ENCODE peak calls at places on chromosomes 3 and 15, in six cellular contexts. I, F, U, A, V and G are unnamed samples. For H3K27me3, the result is how much of the 10 kb centered on the place peaks cover.

GRCh38 chr15:49692514-49693090 is 71.8 kb downstream of the DTWD1 start:
- DNase-seq in I (no peak), F (no peak), U (no peak), A (no peak), V (no peak), G (no peak)

GRCh38 chr15:101063891-101064794 is 145.0 kb downstream of the LRRK1 start:
- DNase-seq in I (peak), F (peak), U (peak), A (peak), V (peak), G (peak)

GRCh38 chr15:25900901-25901300 is 37.8 kb upstream of the ATP10A start:
- DNase-seq in I (no peak), F (no peak), U (no peak), A (no peak), V (no peak), G (no peak)

GRCh38 chr15:66323312-66323928 is 30.1 kb downstream of the DIS3L start:
- DNase-seq in I (peak), F (no peak), U (no peak), A (no peak), V (no peak), G (no peak)

GRCh38 chr3:128395500-128396125 is 71.1 kb downstream of the DNAJB8 start:
- DNase-seq in I (no peak), F (no peak), U (no peak), A (peak), V (no peak), G (no peak)

GRCh38 chr3:154559623-154560022 is 129.6 kb upstream of the GPR149 start:
- DNase-seq in I (no peak), F (no peak), U (no peak), A (no peak), V (no peak), G (no peak)

GRCh38 chr15:52040167-52040900 is 21.3 kb downstream of the MAPK6 start:
- DNase-seq in I (no peak), F (no peak), U (no peak), A (peak), V (no peak), G (peak)

GRCh38 chr3:12155833-12156232 is 2.9 kb downstream of the TIMP4 start:
- DNase-seq in I (no peak), F (no peak), U (no peak), A (no peak), V (peak), G (no peak)

GRCh38 chr3:47705391-47705790 is 76.3 kb downstream of the SMARCC1 start:
- DNase-seq in I (no peak), F (no peak), U (no peak), A (no peak), V (no peak), G (no peak)

GRCh38 chr3:118932822-118933558 is 101.7 kb downstream of the IGSF11 start:
- DNase-seq in I (peak), F (no peak), U (no peak), A (no peak), V (no peak), G (peak)

GRCh38 chr15:58952751-58953150 is 19.3 kb upstream of the SLTM start:
- DNase-seq in I (no peak), F (no peak), U (no peak), A (no peak), V (no peak), G (no peak)

GRCh38 chr3:32852146-32852545 is 34.3 kb downstream of the TRIM71 start:
- DNase-seq in I (no peak), F (no peak), U (no peak), A (no peak), V (no peak), G (no peak)

GRCh38 chr15:74218172-74218885 is 15.7 kb upstream of the STRA6 start:
- DNase-seq in I (no peak), F (no peak), U (no peak), A (no peak), V (no peak), G (no peak)

GRCh38 chr3:14989943-14990753 is 42.8 kb downstream of the NR2C2 start:
- DNase-seq in I (no peak), F (no peak), U (no peak), A (peak), V (peak), G (no peak)

GRCh38 chr3:179734497-179735281 is 81.8 kb downstream of the USP13 start:
- DNase-seq in I (no peak), F (no peak), U (no peak), A (no peak), V (peak), G (no peak)

DNA sequence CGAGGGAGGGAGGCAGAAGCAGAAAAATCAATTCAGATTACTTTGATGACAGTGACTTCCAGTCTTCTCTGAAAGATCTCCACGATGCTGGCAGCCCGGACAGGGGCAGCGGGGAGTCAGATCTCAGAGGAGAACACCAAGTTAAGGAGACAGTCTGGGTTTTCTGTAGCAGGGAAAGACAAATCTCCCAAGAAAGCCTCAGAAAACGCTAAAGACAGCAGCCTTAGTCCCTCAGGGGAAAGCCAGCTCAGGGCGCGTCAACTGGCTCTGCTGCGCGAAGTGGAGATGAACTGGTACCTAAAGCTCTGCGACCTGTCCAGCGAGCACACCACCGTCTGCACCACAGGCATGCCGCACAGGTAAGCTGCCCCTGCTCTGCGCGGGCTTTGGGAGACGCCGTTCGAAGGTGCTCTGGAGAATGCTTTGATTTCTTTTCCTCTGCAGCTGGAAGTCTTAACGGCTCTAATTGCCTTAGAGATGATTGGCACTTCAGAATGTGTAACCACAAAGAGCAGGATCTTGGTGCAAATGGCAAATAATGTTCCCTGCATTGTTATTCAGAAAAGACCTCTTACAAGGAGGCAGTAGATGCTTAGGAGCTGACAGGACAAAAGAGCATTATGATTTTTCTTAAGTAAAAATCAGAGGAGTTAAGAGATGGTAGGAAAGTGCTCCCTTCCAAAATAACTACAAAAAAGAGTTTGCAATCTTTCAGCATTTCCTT is at the start of gene KCNAB1:
- DNase-seq in I (no peak), F (no peak), U (no peak), A (no peak), V (no peak), G (no peak)
- TF ChIP-seq EP300 in I (no peak), F (no peak), U (no peak), A (no peak), V (no peak), G (no peak)

DNA sequence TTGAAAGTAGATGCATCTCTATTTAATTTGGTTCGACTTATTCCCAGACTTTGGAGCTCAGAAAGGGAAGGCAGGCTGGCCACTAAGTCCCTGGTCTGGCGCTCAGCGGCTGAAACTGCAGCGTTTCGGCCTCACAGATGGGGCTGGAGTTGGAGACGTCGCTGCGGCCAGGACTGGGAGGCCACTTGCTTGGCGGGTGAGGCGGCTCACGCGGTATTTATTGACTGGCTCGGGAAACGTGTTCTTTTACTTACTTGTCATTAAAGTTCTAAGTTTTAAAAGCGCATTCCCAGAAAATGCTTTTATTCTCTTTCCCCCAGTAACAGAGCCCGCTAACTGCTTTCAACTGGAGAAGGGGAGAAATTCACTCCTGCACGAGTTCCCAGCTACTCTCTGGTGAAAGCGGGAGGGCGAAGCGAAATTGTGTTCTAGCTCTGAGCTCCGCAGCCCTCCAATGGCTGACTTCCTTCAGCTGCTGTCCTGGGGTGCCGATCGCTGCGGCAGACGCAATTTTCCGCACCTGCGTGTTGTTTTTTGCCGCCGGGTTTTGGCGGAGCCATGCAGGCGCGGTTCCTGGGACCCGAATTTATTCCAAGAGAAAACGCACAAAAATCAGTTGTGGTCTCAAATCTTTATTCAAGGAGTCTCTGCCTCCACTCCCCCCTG is 13.9 kb downstream of the ZIC1 start:
- DNase-seq in I (no peak), F (no peak), U (no peak), A (no peak), V (no peak), G (no peak)
- H3K27me3 ChIP-seq in I (half or more), F (half or more), U (half or more), A (under half), V (half or more), G (under half)

DNA sequence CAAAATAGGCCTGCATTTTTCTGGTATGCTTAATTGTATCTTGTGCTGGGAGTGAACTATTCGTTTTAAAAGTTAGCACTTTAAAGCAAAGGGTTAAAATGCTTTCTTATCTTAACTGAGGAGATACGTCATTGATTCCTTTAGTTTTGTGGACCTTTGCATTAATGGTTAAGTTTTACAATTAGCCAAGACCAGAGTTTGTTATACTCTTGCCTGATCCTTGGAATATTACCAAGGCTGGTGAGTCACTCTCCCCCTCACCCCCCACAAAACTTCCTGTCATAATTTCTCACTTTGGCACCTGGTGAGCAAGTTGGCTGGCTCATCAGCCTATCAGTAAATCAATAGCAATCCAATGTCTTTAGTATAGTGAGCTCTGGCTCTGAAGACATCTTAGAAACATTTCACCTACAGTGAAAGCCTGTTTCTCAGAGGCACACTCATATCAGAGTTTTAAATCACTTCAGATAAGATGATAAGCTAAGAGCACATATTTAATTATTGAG is 26.7 kb downstream of the SLC2A2 start:
- DNase-seq in I (no peak), F (peak), U (no peak), A (no peak), V (peak), G (no peak)
- TF ChIP-seq EP300 in I (no peak), F (no peak), U (no peak), A (no peak), V (peak), G (no peak)

DNA sequence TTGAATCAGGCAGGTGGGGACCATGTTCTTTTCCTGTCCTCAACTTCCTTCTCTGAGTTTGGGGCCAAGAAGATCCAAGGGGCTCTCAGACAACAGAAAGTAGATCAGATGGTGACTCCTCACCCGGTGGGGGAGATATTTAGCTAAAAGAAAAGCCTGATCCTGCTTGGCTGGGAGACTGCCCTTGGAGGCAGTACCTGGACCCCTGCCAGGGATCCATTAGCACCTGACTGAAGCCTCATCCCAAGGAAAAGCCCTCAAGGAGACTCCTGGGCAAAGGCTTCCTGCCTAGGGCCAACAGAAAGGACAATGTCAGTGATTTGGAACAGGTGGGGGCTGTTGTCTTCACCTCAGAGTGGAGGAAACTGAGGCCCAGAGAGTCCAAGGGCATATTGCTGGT is 33.5 kb upstream of the HHATL start:
- DNase-seq in I (no peak), F (no peak), U (no peak), A (no peak), V (no peak), G (no peak)
- H3K27me3 ChIP-seq in I (under half), F (under half), U (under half), A (under half), V (under half), G (under half)

DNA sequence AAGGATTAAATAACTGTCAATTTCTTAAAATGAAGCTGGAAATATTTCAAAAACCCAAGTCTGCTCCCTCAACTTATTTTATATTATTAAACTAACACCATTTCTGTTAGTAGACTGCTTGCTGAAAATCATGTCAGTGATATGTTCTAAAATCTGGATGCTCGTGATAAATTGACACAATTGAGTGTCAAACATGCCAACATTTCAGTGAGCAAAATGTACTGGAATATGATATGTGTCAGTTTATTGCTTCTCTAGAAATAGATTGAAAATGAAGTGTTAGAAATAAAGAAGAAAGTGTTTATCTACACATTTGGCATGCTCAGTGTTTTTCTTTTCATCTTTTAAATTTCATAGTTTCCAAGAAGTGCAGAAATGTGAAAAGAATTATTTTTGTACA is 624.6 kb downstream of the SI start:
- DNase-seq in I (no peak), F (no peak), U (no peak), A (no peak), V (no peak), G (no peak)
- TF ChIP-seq EP300 in I (no peak), F (no peak), U (no peak), A (no peak), V (no peak), G (no peak)

GRCh38 chr15:68969298-68969697 is 39.0 kb downstream of the SPESP1 start:
- DNase-seq in I (no peak), F (no peak), U (no peak), A (no peak), V (no peak), G (no peak)

GRCh38 chr15:68972201-68973065 is 42.1 kb upstream of the NOX5 start:
- DNase-seq in I (no peak), F (no peak), U (no peak), A (no peak), V (no peak), G (no peak)

GRCh38 chr15:68962464-68962863 is 32.1 kb downstream of the SPESP1 start:
- DNase-seq in I (no peak), F (no peak), U (no peak), A (no peak), V (no peak), G (no peak)

GRCh38 chr15:68966996-68967395 is 36.7 kb downstream of the SPESP1 start:
- DNase-seq in I (no peak), F (no peak), U (no peak), A (no peak), V (no peak), G (no peak)

DNA sequence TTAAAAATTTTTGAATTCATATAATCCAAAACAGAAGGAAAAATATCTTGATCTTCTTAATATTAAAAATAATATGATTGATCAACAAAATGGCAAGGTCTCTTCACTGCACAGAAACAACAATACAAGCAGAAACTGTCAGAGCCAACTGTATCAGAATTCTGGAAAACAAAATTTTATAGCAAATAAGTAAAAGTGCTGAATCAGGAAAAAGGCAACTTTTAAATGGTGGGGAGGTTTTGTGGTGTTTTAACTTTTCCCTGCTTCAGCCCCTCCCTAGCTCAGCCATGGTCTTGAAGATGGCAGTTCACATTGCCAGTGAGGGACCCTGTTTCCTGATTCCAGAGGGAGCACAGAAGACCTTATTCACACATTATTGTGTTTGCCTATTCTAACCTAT is 37.6 kb downstream of the SPESP1 start:
- DNase-seq in I (no peak), F (no peak), U (no peak), A (no peak), V (no peak), G (no peak)
- H3K27me3 ChIP-seq in I (under half), F (under half), U (under half), A (under half), V (under half), G (under half)

GRCh38 chr3:167863811-167864558 is 128.5 kb downstream of the SERPINI1 start:
- DNase-seq in I (no peak), F (no peak), U (no peak), A (no peak), V (no peak), G (no peak)

GRCh38 chr3:167864559-167864887 is 129.0 kb downstream of the SERPINI1 start:
- DNase-seq in I (no peak), F (no peak), U (no peak), A (no peak), V (no peak), G (no peak)

GRCh38 chr3:167867981-167868380 is 132.5 kb downstream of the SERPINI1 start:
- DNase-seq in I (no peak), F (no peak), U (no peak), A (no peak), V (no peak), G (no peak)

GRCh38 chr3:167870201-167870600 is 134.7 kb downstream of the SERPINI1 start:
- DNase-seq in I (no peak), F (no peak), U (no peak), A (no peak), V (no peak), G (no peak)

GRCh38 chr3:167866321-167866720 is 130.8 kb downstream of the SERPINI1 start:
- DNase-seq in I (no peak), F (no peak), U (no peak), A (no peak), V (no peak), G (no peak)
- TF ChIP-seq EP300 in I (no peak), F (no peak), U (no peak), A (no peak), V (no peak), G (no peak)